ENCODE peak calls at places on chromosomes 7 and 10, in five cellular contexts. One of them, this sample, is unnamed.

GRCh38 chr7:50264908-50265307 is 39.6 kb upstream of the IKZF1 start:
- DNase-seq in GM12892: no peak
- DNase-seq in GM12891: no peak
- DNase-seq in Panc1: no peak
- DNase-seq in HCT116: no peak
- DNase-seq in this sample: no peak

GRCh38 chr10:96850825-96851224 is 18.7 kb downstream of the LCOR start:
- DNase-seq in GM12892: no peak
- DNase-seq in GM12891: no peak
- DNase-seq in Panc1: peak; percentile 67
- DNase-seq in HCT116: no peak
- DNase-seq in this sample: no peak

GRCh38 chr10:70296406-70296899 is 12.6 kb upstream of the NPFFR1 start:
- DNase-seq in GM12892: no peak
- DNase-seq in GM12891: no peak
- DNase-seq in Panc1: peak; percentile 50
- DNase-seq in HCT116: peak; percentile 44
- DNase-seq in this sample: no peak

GRCh38 chr10:71677261-71677660 is 42.3 kb downstream of the C10orf105 start:
- DNase-seq in GM12892: no peak
- DNase-seq in GM12891: no peak
- DNase-seq in Panc1: no peak
- DNase-seq in HCT116: no peak
- DNase-seq in this sample: no peak

GRCh38 chr7:104341545-104341944 is 13.1 kb downstream of the LHFPL3 start:
- DNase-seq in GM12892: no peak
- DNase-seq in GM12891: no peak
- DNase-seq in Panc1: no peak
- DNase-seq in HCT116: no peak
- DNase-seq in this sample: no peak

GRCh38 chr10:101358706-101359300 is 4.8 kb downstream of the BTRC start:
- DNase-seq in GM12892: no peak
- DNase-seq in GM12891: no peak
- DNase-seq in Panc1: no peak
- DNase-seq in HCT116: no peak
- DNase-seq in this sample: no peak

GRCh38 chr10:28776519-28776918 is 99.2 kb downstream of the BAMBI start:
- DNase-seq in GM12892: no peak
- DNase-seq in GM12891: no peak
- DNase-seq in Panc1: no peak
- DNase-seq in HCT116: no peak
- DNase-seq in this sample: no peak

GRCh38 chr7:116180302-116180701 is 30.0 kb upstream of the TES start:
- DNase-seq in GM12892: peak; percentile 11
- DNase-seq in GM12891: peak; percentile 19
- DNase-seq in Panc1: peak; percentile 73
- DNase-seq in HCT116: peak; percentile 43
- DNase-seq in this sample: no peak

GRCh38 chr10:35822316-35822715 is 180.2 kb upstream of the FZD8 start:
- DNase-seq in GM12892: no peak
- DNase-seq in GM12891: no peak
- DNase-seq in Panc1: no peak
- DNase-seq in HCT116: no peak
- DNase-seq in this sample: no peak

GRCh38 chr7:79968249-79968648 is 166.4 kb upstream of the GNAI1 start:
- DNase-seq in GM12892: no peak
- DNase-seq in GM12891: no peak
- DNase-seq in Panc1: no peak
- DNase-seq in HCT116: no peak
- DNase-seq in this sample: no peak

GRCh38 chr7:3910041-3910440 is 609.0 kb downstream of the SDK1 start:
- DNase-seq in GM12892: no peak
- DNase-seq in GM12891: no peak
- DNase-seq in Panc1: no peak
- DNase-seq in HCT116: no peak
- DNase-seq in this sample: no peak

GRCh38 chr10:34216348-34216908 is 598.7 kb downstream of the PARD3 start:
- DNase-seq in GM12892: no peak
- DNase-seq in GM12891: no peak
- DNase-seq in Panc1: no peak
- DNase-seq in HCT116: no peak
- DNase-seq in this sample: no peak

GRCh38 chr10:24882047-24882698 is 70.2 kb downstream of the PRTFDC1 start:
- DNase-seq in GM12892: no peak
- DNase-seq in GM12891: no peak
- DNase-seq in Panc1: no peak
- DNase-seq in HCT116: no peak
- DNase-seq in this sample: peak; percentile 37

GRCh38 chr10:29392376-29393021 is 103.6 kb downstream of the LYZL1 start:
- DNase-seq in GM12892: peak; percentile 20
- DNase-seq in GM12891: no peak
- DNase-seq in Panc1: no peak
- DNase-seq in HCT116: no peak
- DNase-seq in this sample: no peak

GRCh38 chr7:145398758-145399157 is 562.9 kb upstream of the TPK1 start:
- DNase-seq in GM12892: no peak
- DNase-seq in GM12891: no peak
- DNase-seq in Panc1: no peak
- DNase-seq in HCT116: no peak
- DNase-seq in this sample: no peak

GRCh38 chr7:143286522-143286890 is 1.6 kb upstream of the CASP2 start:
- DNase-seq in GM12892: no peak
- DNase-seq in GM12891: no peak
- DNase-seq in Panc1: no peak
- DNase-seq in HCT116: no peak
- DNase-seq in this sample: no peak

GRCh38 chr10:69495666-69496065 is 44.4 kb downstream of the TSPAN15 start:
- DNase-seq in GM12892: no peak
- DNase-seq in GM12891: no peak
- DNase-seq in Panc1: no peak
- DNase-seq in HCT116: no peak
- DNase-seq in this sample: no peak

GRCh38 chr7:125055376-125055775 is 125.8 kb upstream of the POT1 start:
- DNase-seq in GM12892: no peak
- DNase-seq in GM12891: no peak
- DNase-seq in Panc1: no peak
- DNase-seq in HCT116: no peak
- DNase-seq in this sample: no peak

GRCh38 chr10:6228010-6228511 is 25.3 kb downstream of the PFKFB3 start:
- DNase-seq in GM12892: no peak
- DNase-seq in GM12891: no peak
- DNase-seq in Panc1: no peak
- DNase-seq in HCT116: no peak
- DNase-seq in this sample: no peak

GRCh38 chr10:130403153-130403890 is 267.1 kb downstream of the GLRX3 start:
- DNase-seq in GM12892: no peak
- DNase-seq in GM12891: no peak
- DNase-seq in Panc1: no peak
- DNase-seq in HCT116: no peak
- DNase-seq in this sample: no peak

GRCh38 chr7:41612386-41612785 is 90.5 kb downstream of the INHBA start:
- DNase-seq in GM12892: no peak
- DNase-seq in GM12891: no peak
- DNase-seq in Panc1: no peak
- DNase-seq in HCT116: no peak
- DNase-seq in this sample: no peak

DNA sequence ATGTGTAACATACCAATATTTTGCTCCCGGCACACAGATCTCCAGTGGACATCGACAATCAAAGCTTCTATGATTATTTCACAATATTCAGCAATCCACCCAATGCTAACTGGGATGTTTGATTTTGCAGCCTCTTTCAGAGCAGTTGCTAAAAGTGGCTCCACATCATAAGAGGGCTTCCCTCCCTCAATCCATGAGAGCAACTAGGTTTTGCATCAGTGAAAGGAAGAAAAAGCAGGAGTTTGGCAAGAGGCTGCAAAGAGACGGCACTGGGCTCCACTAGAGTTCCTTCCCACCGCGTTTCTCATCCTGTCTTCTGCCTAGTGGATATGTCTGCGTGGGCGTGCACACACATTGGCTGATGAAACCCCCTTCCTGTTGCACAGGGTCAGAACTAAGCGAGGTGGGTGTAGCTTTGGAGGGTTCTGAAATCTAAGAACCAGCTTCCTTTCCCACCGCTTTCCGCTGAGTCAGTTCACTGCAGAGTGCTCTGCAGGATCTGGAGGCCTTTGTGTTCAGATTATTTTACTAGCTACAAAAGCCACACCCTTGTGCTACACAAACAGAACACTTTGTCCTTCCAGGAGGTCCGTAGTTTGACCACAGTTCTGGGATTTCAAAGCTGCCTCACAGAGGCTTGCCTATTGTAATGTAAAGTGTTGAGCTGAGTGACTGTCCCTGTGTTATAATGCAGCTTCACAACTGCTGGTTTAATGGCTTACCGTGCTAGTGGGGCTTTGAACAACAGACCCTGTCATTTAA is 28.1 kb downstream of the ARL4A start:
- DNase-seq in GM12892: no peak
- DNase-seq in GM12891: no peak
- DNase-seq in Panc1: no peak
- DNase-seq in HCT116: peak; percentile 77
- DNase-seq in this sample: peak; percentile 59
- TF ChIP-seq POLR2AphosphoS5 in GM12892: no peak
- TF ChIP-seq POLR2AphosphoS5 in GM12891: no peak
- TF ChIP-seq POLR2AphosphoS5 in Panc1: no peak
- TF ChIP-seq POLR2AphosphoS5 in HCT116: peak; percentile 41
- TF ChIP-seq POLR2AphosphoS5 in this sample: peak; percentile 15

GRCh38 chr10:50375745-50376144 is 124.4 kb upstream of the ASAH2 start:
- DNase-seq in GM12892: no peak
- DNase-seq in GM12891: no peak
- DNase-seq in Panc1: no peak
- DNase-seq in HCT116: no peak
- DNase-seq in this sample: no peak

GRCh38 chr10:50367732-50368131 is 116.4 kb upstream of the ASAH2 start:
- DNase-seq in GM12892: no peak
- DNase-seq in GM12891: no peak
- DNase-seq in Panc1: no peak
- DNase-seq in HCT116: peak; percentile 31
- DNase-seq in this sample: no peak

GRCh38 chr10:50375051-50375452 is 123.7 kb upstream of the ASAH2 start:
- DNase-seq in GM12892: no peak
- DNase-seq in GM12891: no peak
- DNase-seq in Panc1: no peak
- DNase-seq in HCT116: no peak
- DNase-seq in this sample: no peak

GRCh38 chr10:50373821-50374501 is 122.6 kb upstream of the ASAH2 start:
- DNase-seq in GM12892: no peak
- DNase-seq in GM12891: no peak
- DNase-seq in Panc1: no peak
- DNase-seq in HCT116: no peak
- DNase-seq in this sample: no peak

DNA sequence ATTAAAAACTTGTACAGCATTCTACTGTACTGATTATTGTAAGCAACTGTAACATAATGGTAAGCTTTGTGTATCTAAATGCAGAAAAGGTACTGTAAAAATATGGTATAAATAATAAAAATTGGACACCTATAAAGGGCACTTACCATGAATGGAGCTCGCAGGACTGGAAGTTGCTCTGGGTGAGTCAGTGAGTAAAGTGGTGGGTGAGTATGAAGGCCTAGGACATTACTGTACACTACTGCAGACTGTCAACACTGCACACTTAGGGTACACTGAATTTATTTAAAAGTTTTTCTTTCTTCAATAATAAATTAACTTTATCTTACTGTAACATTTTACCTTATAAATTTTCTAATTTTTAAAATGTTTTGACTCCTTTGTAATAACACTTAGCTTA is 118.6 kb upstream of the ASAH2 start:
- DNase-seq in GM12892: no peak
- DNase-seq in GM12891: no peak
- DNase-seq in Panc1: no peak
- DNase-seq in HCT116: no peak
- DNase-seq in this sample: no peak
- TF ChIP-seq POLR2AphosphoS5 in GM12892: no peak
- TF ChIP-seq POLR2AphosphoS5 in GM12891: no peak
- TF ChIP-seq POLR2AphosphoS5 in Panc1: no peak
- TF ChIP-seq POLR2AphosphoS5 in HCT116: no peak
- TF ChIP-seq POLR2AphosphoS5 in this sample: no peak

DNA sequence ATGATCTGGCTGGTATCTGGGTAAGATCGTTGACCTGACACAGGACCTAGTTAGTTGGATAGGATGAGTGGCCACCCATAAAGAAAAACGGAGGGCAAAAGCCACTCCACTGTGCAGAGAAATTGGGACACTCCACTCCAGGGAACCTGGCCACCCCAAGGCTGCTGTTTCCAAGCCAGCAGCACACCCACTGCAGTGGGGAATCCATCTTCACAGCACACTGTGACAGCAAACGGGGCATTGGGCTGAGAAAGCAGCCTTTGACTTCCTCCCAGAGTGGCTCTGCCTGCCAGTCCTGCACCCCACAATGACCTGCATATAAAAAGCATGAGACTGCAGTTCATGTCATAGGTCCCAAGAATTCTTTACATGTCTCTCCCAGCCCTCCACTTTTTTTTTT is 52.9 kb downstream of the MTPN start:
- DNase-seq in GM12892: no peak
- DNase-seq in GM12891: no peak
- DNase-seq in Panc1: no peak
- DNase-seq in HCT116: no peak
- DNase-seq in this sample: no peak
- TF ChIP-seq POLR2AphosphoS5 in GM12892: no peak
- TF ChIP-seq POLR2AphosphoS5 in GM12891: no peak
- TF ChIP-seq POLR2AphosphoS5 in Panc1: no peak
- TF ChIP-seq POLR2AphosphoS5 in HCT116: no peak
- TF ChIP-seq POLR2AphosphoS5 in this sample: no peak

GRCh38 chr7:12136545-12136944 is 74.5 kb upstream of the TMEM106B start:
- DNase-seq in GM12892: no peak
- DNase-seq in GM12891: no peak
- DNase-seq in Panc1: no peak
- DNase-seq in HCT116: no peak
- DNase-seq in this sample: no peak

GRCh38 chr7:12130664-12131063 is 80.4 kb upstream of the TMEM106B start:
- DNase-seq in GM12892: no peak
- DNase-seq in GM12891: no peak
- DNase-seq in Panc1: no peak
- DNase-seq in HCT116: no peak
- DNase-seq in this sample: no peak

GRCh38 chr7:12131122-12131521 is 80.0 kb upstream of the TMEM106B start:
- DNase-seq in GM12892: no peak
- DNase-seq in GM12891: no peak
- DNase-seq in Panc1: no peak
- DNase-seq in HCT116: no peak
- DNase-seq in this sample: no peak

GRCh38 chr7:12137283-12137682 is 73.8 kb upstream of the TMEM106B start:
- DNase-seq in GM12892: no peak
- DNase-seq in GM12891: no peak
- DNase-seq in Panc1: no peak
- DNase-seq in HCT116: no peak
- DNase-seq in this sample: no peak

GRCh38 chr7:12133865-12134264 is 77.2 kb upstream of the TMEM106B start:
- DNase-seq in GM12892: no peak
- DNase-seq in GM12891: no peak
- DNase-seq in Panc1: no peak
- DNase-seq in HCT116: no peak
- DNase-seq in this sample: no peak
- TF ChIP-seq POLR2AphosphoS5 in GM12892: no peak
- TF ChIP-seq POLR2AphosphoS5 in GM12891: no peak
- TF ChIP-seq POLR2AphosphoS5 in Panc1: no peak
- TF ChIP-seq POLR2AphosphoS5 in HCT116: no peak
- TF ChIP-seq POLR2AphosphoS5 in this sample: no peak

GRCh38 chr7:132575336-132575986 is 809 bp downstream of the PLXNA4 start:
- DNase-seq in GM12892: no peak
- DNase-seq in GM12891: peak; percentile 19
- DNase-seq in Panc1: no peak
- DNase-seq in HCT116: no peak
- DNase-seq in this sample: no peak
- TF ChIP-seq POLR2AphosphoS5 in GM12892: no peak
- TF ChIP-seq POLR2AphosphoS5 in GM12891: no peak
- TF ChIP-seq POLR2AphosphoS5 in Panc1: no peak
- TF ChIP-seq POLR2AphosphoS5 in HCT116: no peak
- TF ChIP-seq POLR2AphosphoS5 in this sample: no peak

GRCh38 chr7:107622429-107622828 is 38.2 kb upstream of the SLC26A4 start:
- DNase-seq in GM12892: no peak
- DNase-seq in GM12891: no peak
- DNase-seq in Panc1: no peak
- DNase-seq in HCT116: no peak
- DNase-seq in this sample: no peak
- TF ChIP-seq POLR2AphosphoS5 in GM12892: no peak
- TF ChIP-seq POLR2AphosphoS5 in GM12891: no peak
- TF ChIP-seq POLR2AphosphoS5 in Panc1: no peak
- TF ChIP-seq POLR2AphosphoS5 in HCT116: no peak
- TF ChIP-seq POLR2AphosphoS5 in this sample: no peak

This sample was measured in SK-N-MC.